ENCODE peak calls at places on chromosomes 16 and 17, in eight cellular contexts. T, B, N, H, W, R, Z and M are unnamed samples.

GRCh38 chr16:4947722-4948503 is 10.2 kb upstream of the SEC14L5 start:
- DNase-seq in T (no peak), B (no peak), N (no peak), H (no peak), W (no peak), R (peak; percentile 81), Z (no peak), M (no peak)

GRCh38 chr17:42334667-42335066 is 46.4 kb downstream of the STAT5A start:
- DNase-seq in T (no peak), B (no peak), N (no peak), H (no peak), W (no peak), R (no peak), Z (no peak), M (no peak)

GRCh38 chr17:41494524-41494923 is 4.8 kb upstream of the KRT36 start:
- DNase-seq in T (no peak), B (no peak), N (peak; percentile 79), H (no peak), W (no peak), R (no peak), Z (peak; percentile 31), M (peak; percentile 67)

GRCh38 chr17:62822080-62822904 is 14.2 kb upstream of the MARCHF10 start:
- DNase-seq in T (no peak), B (no peak), N (peak; percentile 42), H (no peak), W (no peak), R (no peak), Z (no peak), M (peak; percentile 41)

GRCh38 chr17:65627892-65628622 is 66.6 kb upstream of the AXIN2 start:
- DNase-seq in T (peak; percentile 71), B (no peak), N (peak; percentile 73), H (no peak), W (no peak), R (peak; percentile 81), Z (peak; percentile 64), M (peak; percentile 38)

GRCh38 chr16:53056528-53056881 is 1.7 kb downstream of the CHD9 start:
- DNase-seq in T (peak; percentile 35), B (no peak), N (no peak), H (no peak), W (no peak), R (no peak), Z (no peak), M (no peak)

GRCh38 chr16:4677390-4677789 is 16.0 kb upstream of the NUDT16L1 start:
- DNase-seq in T (no peak), B (no peak), N (no peak), H (no peak), W (no peak), R (no peak), Z (no peak), M (no peak)

GRCh38 chr17:27810211-27810901 is 10.0 kb upstream of the NOS2 start:
- DNase-seq in T (no peak), B (no peak), N (peak; percentile 2), H (peak; percentile 71), W (no peak), R (peak; percentile 23), Z (no peak), M (no peak)

GRCh38 chr17:17841620-17842025 is 4.8 kb upstream of the SREBF1 start:
- DNase-seq in T (no peak), B (no peak), N (no peak), H (no peak), W (no peak), R (no peak), Z (no peak), M (no peak)

GRCh38 chr16:25006504-25007055 is 8.6 kb downstream of the ARHGAP17 start:
- DNase-seq in T (peak; percentile 39), B (no peak), N (peak; percentile 23), H (no peak), W (no peak), R (peak; percentile 67), Z (no peak), M (no peak)

GRCh38 chr17:58510075-58510474 is 4.4 kb downstream of the MTMR4 start:
- DNase-seq in T (no peak), B (no peak), N (no peak), H (no peak), W (no peak), R (no peak), Z (no peak), M (no peak)

GRCh38 chr17:67475161-67475887 is 98.2 kb downstream of the PITPNC1 start:
- DNase-seq in T (peak; percentile 86), B (peak; percentile 84), N (peak; percentile 78), H (peak; percentile 88), W (peak; percentile 62), R (peak; percentile 71), Z (peak; percentile 65), M (peak; percentile 56)

GRCh38 chr17:6780886-6781285 is 4.9 kb downstream of the FBXO39 start:
- DNase-seq in T (no peak), B (no peak), N (peak; percentile 53), H (no peak), W (no peak), R (no peak), Z (no peak), M (peak; percentile 31)

GRCh38 chr17:44898768-44899073 is 524 bp downstream of the EFTUD2 start:
- DNase-seq in T (no peak), B (no peak), N (no peak), H (no peak), W (no peak), R (peak; percentile 55), Z (no peak), M (no peak)

GRCh38 chr17:45848868-45849535 is 4.3 kb downstream of the SPPL2C start:
- DNase-seq in T (no peak), B (no peak), N (no peak), H (no peak), W (no peak), R (no peak), Z (no peak), M (no peak)

GRCh38 chr16:66359012-66359411 is 7.5 kb upstream of the CDH5 start:
- DNase-seq in T (no peak), B (no peak), N (peak; percentile 15), H (no peak), W (no peak), R (no peak), Z (peak; percentile 89), M (peak; percentile 76)

GRCh38 chr16:85327731-85328664 is 215.7 kb upstream of the CIBAR2 start:
- DNase-seq in T (no peak), B (no peak), N (no peak), H (no peak), W (no peak), R (peak; percentile 74), Z (no peak), M (no peak)